ENCODE peak calls at places on chromosomes 1 and 21, in six cellular contexts. O is choroid plexus epithelial cell, F is lower lobe of right lung, T is HepG2, W is left ventricle myocardium inferior, K is fibroblast of villous mesenchyme. N is an unnamed sample.
A peak's percentile ranks its signal among the peaks of the same experiment; 100 is the strongest.

GRCh38 chr1:47575855-47576757 is 138.3 kb downstream of the FOXD2 start:
- DNase-seq in K (no peak), T (no peak), W (no peak), O (peak; percentile 86), F (no peak), N (no peak)

GRCh38 chr1:165070675-165071074 is 285.8 kb downstream of the LMX1A start:
- DNase-seq in F (no peak), O (no peak), T (no peak), K (no peak), W (no peak), N (no peak)

GRCh38 chr1:40610156-40610555 is 55.3 kb downstream of the RIMS3 start:
- DNase-seq in F (no peak), W (no peak), T (no peak), O (no peak), K (no peak), N (no peak)

GRCh38 chr21:41254090-41254700 is 62.4 kb upstream of the FAM3B start:
- DNase-seq in O (peak; percentile 1), W (no peak), T (no peak), F (no peak), K (no peak), N (no peak)

GRCh38 chr1:59520194-59520593 is 223.3 kb downstream of the FGGY start:
- DNase-seq in F (no peak), T (no peak), W (no peak), O (peak; percentile 83), K (peak; percentile 37), N (peak; percentile 72)

GRCh38 chr1:225474986-225475820 is 47.4 kb upstream of the LBR start:
- DNase-seq in W (peak; percentile 59), O (peak; percentile 74), F (peak; percentile 80), T (peak; percentile 54), K (peak; percentile 70), N (peak; percentile 73)

GRCh38 chr1:25185934-25186333 is 46.4 kb downstream of the SYF2 start:
- DNase-seq in K (no peak), O (no peak), T (no peak), W (no peak), F (no peak), N (no peak)

GRCh38 chr1:200139661-200140250 is 112.2 kb downstream of the NR5A2 start:
- DNase-seq in W (no peak), F (no peak), O (peak; percentile 81), T (peak; percentile 61), K (peak; percentile 66), N (peak; percentile 79)

GRCh38 chr1:229716692-229717091 is 90.6 kb downstream of the URB2 start:
- DNase-seq in O (no peak), T (no peak), F (no peak), W (no peak), K (no peak), N (no peak)

GRCh38 chr1:6233376-6233775 is 2.4 kb downstream of the ICMT start:
- DNase-seq in K (no peak), O (no peak), W (no peak), F (no peak), T (no peak), N (no peak)

GRCh38 chr1:178086294-178087255 is 7.3 kb upstream of the RASAL2 start:
- DNase-seq in W (no peak), O (peak; percentile 69), K (peak; percentile 57), T (no peak), F (no peak), N (peak; percentile 54)

GRCh38 chr1:118788372-118788955 is 199.7 kb downstream of the TBX15 start:
- DNase-seq in K (no peak), T (no peak), F (no peak), W (no peak), O (peak; percentile 96), N (peak; percentile 8)

GRCh38 chr21:39106881-39107462 is 76.3 kb downstream of the PSMG1 start:
- DNase-seq in F (no peak), W (no peak), T (no peak), K (no peak), O (no peak), N (no peak)

GRCh38 chr1:156608036-156608674 is 6.9 kb upstream of the GPATCH4 start:
- DNase-seq in F (no peak), T (peak; percentile 70), K (peak; percentile 69), O (peak; percentile 86), W (no peak), N (peak; percentile 84)

GRCh38 chr1:205047764-205048231 is 4.8 kb downstream of the CNTN2 start:
- DNase-seq in W (no peak), F (no peak), T (no peak), O (no peak), K (no peak), N (no peak)

GRCh38 chr1:32014199-32014936 is 700 bp downstream of the KHDRBS1 start:
- DNase-seq in T (no peak), W (peak; percentile 40), F (peak; percentile 76), K (peak; percentile 56), O (peak; percentile 57), N (peak; percentile 55)

GRCh38 chr1:43704838-43705237 is 2.5 kb upstream of the ST3GAL3 start:
- DNase-seq in O (peak; percentile 26), W (no peak), F (no peak), T (no peak), K (no peak), N (peak; percentile 39)

GRCh38 chr1:175174702-175175102 is 17.9 kb downstream of the KIAA0040 start:
- DNase-seq in T (no peak), W (no peak), O (no peak), F (no peak), K (peak; percentile 36), N (no peak)

GRCh38 chr1:217968085-217968484 is 317.0 kb upstream of the RRP15 start:
- DNase-seq in O (no peak), F (no peak), T (no peak), K (no peak), W (no peak), N (no peak)

GRCh38 chr21:38956791-38957571 is 151.3 kb downstream of the ETS2 start:
- DNase-seq in F (peak; percentile 58), K (peak; percentile 70), W (no peak), T (no peak), O (no peak), N (no peak)

GRCh38 chr1:12229835-12230548 is at the start of gene VPS13D:
- DNase-seq in K (peak; percentile 78), O (peak; percentile 81), T (peak; percentile 47), W (peak; percentile 86), F (peak; percentile 93), N (peak; percentile 76)

GRCh38 chr1:231357831-231358354 is 19.8 kb downstream of the SPRTN start:
- DNase-seq in T (peak; percentile 47), W (no peak), F (no peak), O (peak; percentile 81), K (peak; percentile 79), N (peak; percentile 81)

GRCh38 chr1:198486903-198487302 is 53.6 kb downstream of the ATP6V1G3 start:
- DNase-seq in W (no peak), O (no peak), T (no peak), K (no peak), F (no peak), N (no peak)

GRCh38 chr21:41453198-41453597 is 27.2 kb downstream of the MX1 start:
- DNase-seq in T (no peak), K (no peak), W (no peak), F (no peak), O (no peak), N (no peak)

DNA sequence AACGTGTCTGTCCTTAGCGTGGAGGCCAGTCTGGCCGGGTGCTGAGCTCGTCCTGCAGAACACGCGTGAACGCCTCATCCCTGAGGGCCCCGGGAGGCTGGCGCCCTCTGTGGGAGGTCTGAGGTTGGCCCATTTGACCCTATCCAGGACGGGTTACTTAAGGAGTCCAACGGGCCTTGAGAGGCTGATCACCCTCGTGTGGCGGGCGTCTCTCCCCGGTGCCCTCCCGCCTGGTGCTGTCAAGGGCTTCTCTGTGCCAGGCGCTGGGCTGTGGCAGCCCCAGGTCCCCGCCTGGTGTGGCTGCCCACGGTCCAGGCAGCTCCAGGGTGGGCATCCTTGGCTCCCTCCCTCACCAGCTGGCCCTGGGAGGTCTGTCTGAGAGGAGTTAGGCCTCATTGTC is 9.7 kb downstream of the SKI start:
- DNase-seq in T (no peak), W (no peak), O (peak; percentile 30), F (peak; percentile 69), K (peak; percentile 49), N (no peak)
- TF ChIP-seq CTCF in T (peak; percentile 49), W (peak; percentile 19), O (peak; percentile 17), F (no peak), K (peak; percentile 41), N (peak; percentile 7)

GRCh38 chr1:64882574-64883255 is 83.6 kb downstream of the JAK1 start:
- DNase-seq in F (no peak), K (no peak), W (no peak), O (no peak), T (no peak), N (no peak)

GRCh38 chr1:64884261-64885040 is 81.9 kb downstream of the JAK1 start:
- DNase-seq in O (peak; percentile 56), W (no peak), F (no peak), K (no peak), T (no peak), N (peak; percentile 51)

GRCh38 chr1:64887689-64888217 is 78.6 kb downstream of the JAK1 start:
- DNase-seq in T (no peak), K (peak; percentile 47), O (peak; percentile 29), W (no peak), F (no peak), N (peak; percentile 26)

GRCh38 chr1:64886877-64887276 is 79.5 kb downstream of the JAK1 start:
- DNase-seq in T (no peak), F (no peak), O (no peak), K (no peak), W (no peak), N (no peak)

GRCh38 chr1:64885648-64886047 is 80.7 kb downstream of the JAK1 start:
- DNase-seq in T (no peak), O (no peak), F (no peak), K (no peak), W (no peak), N (no peak)
- H3K4me3 ChIP-seq in T (no peak overlapping the region), O (no peak overlapping the region), F (no peak overlapping the region), K (no peak overlapping the region), W (no peak overlapping the region), N (no peak overlapping the region)

GRCh38 chr1:115593365-115594259 is 48.2 kb upstream of the VANGL1 start:
- DNase-seq in O (no peak), F (no peak), K (no peak), T (no peak), W (no peak), N (peak; percentile 10)

GRCh38 chr1:115592264-115592663 is 49.5 kb upstream of the VANGL1 start:
- DNase-seq in T (no peak), O (no peak), K (no peak), W (no peak), F (no peak), N (no peak)

GRCh38 chr1:115595279-115596079 is 46.3 kb upstream of the VANGL1 start:
- DNase-seq in O (peak; percentile 98), T (peak; percentile 44), K (peak; percentile 94), F (peak; percentile 77), W (peak; percentile 91), N (peak; percentile 98)

GRCh38 chr1:115596080-115596795 is 45.5 kb upstream of the VANGL1 start:
- DNase-seq in T (no peak), W (no peak), F (no peak), K (peak; percentile 75), O (peak; percentile 44), N (peak; percentile 74)
- TF ChIP-seq CTCF in T (no peak), W (peak; percentile 8), F (no peak), K (no peak), O (no peak), N (no peak)

DNA sequence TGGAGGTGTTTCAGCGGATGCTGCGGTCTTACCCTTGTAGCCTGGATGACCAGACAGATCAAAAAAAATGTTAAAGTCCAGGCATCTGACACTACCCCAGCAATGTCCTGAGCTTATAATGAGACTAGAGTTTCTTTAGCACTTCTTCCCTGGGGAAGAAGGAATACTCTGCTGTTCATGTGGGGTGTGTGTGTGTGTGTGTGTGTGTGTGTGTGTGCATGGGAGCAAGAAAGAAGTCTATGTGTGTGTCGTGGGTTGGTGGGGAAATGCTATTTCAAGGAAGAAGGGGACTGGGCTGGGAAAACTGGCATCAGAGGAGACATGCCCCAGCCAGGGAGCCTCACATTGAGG is 3.0 kb upstream of the RASSF5 start:
- DNase-seq in K (no peak), O (no peak), F (no peak), T (no peak), W (no peak), N (no peak)
- H3K4me3 ChIP-seq in K (no peak overlapping the region), O (no peak overlapping the region), F (no peak overlapping the region), T (no peak overlapping the region), W (no peak overlapping the region), N (no peak overlapping the region)

N was measured in fibroblast of pulmonary artery.